ENCODE peak calls at places on chromosomes 2 and 18, in seven cellular contexts. S is HCT116, N is SK-N-SH, G is K562, J is HepG2, R is H1, C is GM12878. Q is an unnamed sample.

GRCh38 chr18:9474103-9474982 is 970 bp upstream of the RALBP1 start:
- DNase-seq in S (peak; percentile 72), N (peak; percentile 81), G (no peak), J (peak; percentile 66), R (peak; percentile 48), C (no peak), Q (peak; percentile 33)

GRCh38 chr18:46891742-46892214 is 25.5 kb downstream of the PIAS2 start:
- DNase-seq in S (no peak), N (no peak), G (no peak), J (no peak), R (no peak), C (peak; percentile 92), Q (no peak)

GRCh38 chr2:50693285-50693684 is 338.6 kb downstream of the NRXN1 start:
- DNase-seq in S (no peak), N (no peak), G (no peak), J (no peak), R (no peak), C (no peak), Q (no peak)

GRCh38 chr2:218694405-218695145 is 16.1 kb upstream of the TTLL4 start:
- DNase-seq in S (no peak), N (no peak), G (no peak), J (no peak), R (no peak), C (no peak), Q (no peak)

GRCh38 chr2:72833084-72833714 is 7.4 kb upstream of the EXOC6B start:
- DNase-seq in S (no peak), N (no peak), G (no peak), J (no peak), R (no peak), C (no peak), Q (no peak)

GRCh38 chr2:231286964-231287363 is 88.5 kb downstream of the ARMC9 start:
- DNase-seq in S (no peak), N (no peak), G (no peak), J (no peak), R (no peak), C (no peak), Q (no peak)

GRCh38 chr2:158994920-158995676 is 26.7 kb downstream of the TANC1 start:
- DNase-seq in S (no peak), N (peak; percentile 39), G (no peak), J (peak; percentile 86), R (no peak), C (no peak), Q (no peak)

GRCh38 chr2:179186126-179186525 is 78.5 kb downstream of the SESTD1 start:
- DNase-seq in S (no peak), N (no peak), G (no peak), J (no peak), R (no peak), C (no peak), Q (no peak)

GRCh38 chr2:217553689-217554088 is 449.1 kb downstream of the TNS1 start:
- DNase-seq in S (no peak), N (no peak), G (no peak), J (no peak), R (no peak), C (no peak), Q (no peak)

GRCh38 chr2:117321816-117322215 is 492.7 kb upstream of the DDX18 start:
- DNase-seq in S (no peak), N (no peak), G (no peak), J (no peak), R (no peak), C (no peak), Q (no peak)

GRCh38 chr2:42369551-42370229 is 8.7 kb upstream of the COX7A2L start:
- DNase-seq in S (no peak), N (no peak), G (no peak), J (no peak), R (no peak), C (no peak), Q (no peak)

GRCh38 chr2:88638743-88639142 is 11.5 kb upstream of the EIF2AK3 start:
- DNase-seq in S (no peak), N (no peak), G (no peak), J (no peak), R (no peak), C (no peak), Q (no peak)

GRCh38 chr18:3624818-3625716 is 175.1 kb downstream of the TGIF1 start:
- DNase-seq in S (peak; percentile 86), N (no peak), G (peak; percentile 59), J (no peak), R (no peak), C (no peak), Q (no peak)

GRCh38 chr2:41610501-41611242 is 437.1 kb upstream of the PKDCC start:
- DNase-seq in S (no peak), N (no peak), G (no peak), J (no peak), R (no peak), C (no peak), Q (no peak)

GRCh38 chr2:189444322-189444721 is 3.0 kb downstream of the WDR75 start:
- DNase-seq in S (no peak), N (no peak), G (no peak), J (no peak), R (no peak), C (no peak), Q (no peak)

GRCh38 chr2:223586261-223586660 is 15.9 kb downstream of the SCG2 start:
- DNase-seq in S (no peak), N (no peak), G (no peak), J (no peak), R (no peak), C (no peak), Q (no peak)

GRCh38 chr2:9665903-9666302 is 35.1 kb upstream of the YWHAQ start:
- DNase-seq in S (no peak), N (no peak), G (no peak), J (no peak), R (no peak), C (no peak), Q (no peak)

GRCh38 chr2:1051585-1051984 is 100.9 kb downstream of the SNTG2 start:
- DNase-seq in S (no peak), N (peak; percentile 43), G (no peak), J (no peak), R (no peak), C (no peak), Q (no peak)

GRCh38 chr2:151556121-151556520 is 146.4 kb downstream of the RIF1 start:
- DNase-seq in S (no peak), N (no peak), G (no peak), J (no peak), R (no peak), C (no peak), Q (no peak)
- TF ChIP-seq JUND in S (no peak), N (no peak), G (no peak), J (no peak), R (no peak), C (no peak), Q (no peak)

GRCh38 chr2:121902616-121903015 is 147.2 kb downstream of the TSN start:
- DNase-seq in S (no peak), N (no peak), G (peak; percentile 46), J (no peak), R (no peak), C (no peak), Q (no peak)

GRCh38 chr2:121904656-121905055 is 149.2 kb downstream of the TSN start:
- DNase-seq in S (no peak), N (no peak), G (no peak), J (no peak), R (no peak), C (no peak), Q (no peak)

GRCh38 chr2:121902171-121902591 is 146.7 kb downstream of the TSN start:
- DNase-seq in S (no peak), N (no peak), G (peak; percentile 70), J (no peak), R (peak; percentile 67), C (no peak), Q (no peak)

GRCh38 chr2:121905201-121905600 is 149.8 kb downstream of the TSN start:
- DNase-seq in S (no peak), N (no peak), G (no peak), J (no peak), R (no peak), C (no peak), Q (no peak)

GRCh38 chr2:121903037-121903689 is 147.7 kb downstream of the TSN start:
- DNase-seq in S (no peak), N (peak; percentile 79), G (no peak), J (no peak), R (no peak), C (no peak), Q (no peak)
- TF ChIP-seq JUND in S (no peak), N (no peak), G (no peak), J (no peak), R (no peak), C (no peak), Q (no peak)

DNA sequence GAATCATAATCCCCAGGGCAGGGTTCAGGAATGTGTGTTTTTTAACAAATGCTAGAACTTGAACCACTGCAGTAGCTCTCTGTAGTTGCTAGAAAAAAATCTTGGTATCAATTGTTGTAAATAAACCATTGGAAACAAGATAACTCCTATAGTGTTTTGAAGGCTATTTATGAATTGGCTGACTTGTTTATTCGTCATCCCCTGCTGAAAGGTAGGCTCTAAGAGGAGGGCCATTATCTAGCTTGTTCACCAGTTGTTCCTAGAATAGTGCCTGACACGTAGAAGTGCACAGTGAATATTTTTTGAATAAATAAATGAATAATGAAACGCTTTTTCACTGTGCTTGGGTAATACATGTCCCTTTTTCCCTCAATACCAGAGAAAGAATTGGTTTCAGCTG is 211.4 kb downstream of the BABAM2 start:
- DNase-seq in S (no peak), N (no peak), G (no peak), J (no peak), R (no peak), C (no peak), Q (no peak)
- TF ChIP-seq JUND in S (no peak), N (no peak), G (no peak), J (no peak), R (no peak), C (no peak), Q (no peak)

DNA sequence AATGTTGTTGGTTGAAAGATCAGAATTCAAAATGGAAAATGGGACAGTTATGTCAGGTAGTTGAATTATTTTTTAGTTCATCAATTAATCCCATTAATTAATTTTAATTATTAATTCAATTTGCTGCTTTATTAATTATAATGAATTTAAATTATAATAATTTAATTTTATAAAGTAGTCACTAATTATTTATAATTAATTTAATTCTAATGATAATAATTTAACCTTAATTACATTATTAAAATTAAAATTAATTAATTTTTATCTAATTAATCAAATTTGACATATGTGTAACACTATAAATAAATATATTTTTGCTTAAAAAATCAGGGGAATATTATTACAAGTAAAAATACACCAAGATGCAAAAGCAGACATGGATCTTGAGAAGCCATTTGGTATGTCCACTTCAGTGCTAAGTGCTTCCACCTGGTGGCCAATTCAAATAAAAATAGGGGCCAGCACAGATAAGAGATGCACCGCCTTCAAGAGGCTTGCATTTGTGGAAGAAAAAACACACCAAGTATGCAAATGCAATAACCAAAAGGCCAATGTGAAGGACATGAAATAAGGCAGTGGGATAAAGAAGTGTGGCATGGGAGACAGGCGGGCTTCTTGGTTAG is 73.2 kb downstream of the MBP start:
- DNase-seq in S (peak; percentile 67), N (peak; percentile 67), G (peak; percentile 52), J (peak; percentile 65), R (no peak), C (no peak), Q (no peak)
- TF ChIP-seq JUND in S (no peak), N (no peak), G (no peak), J (no peak), R (no peak), C (no peak), Q (no peak)